ENCODE peak calls at places on chromosomes 13 and 19, in six cellular contexts. K is H9, U is IMR-90, Z is neuronal stem cell, P is trophoblast cell, G is mesenchymal stem cell. X is an unnamed sample.

GRCh38 chr19:8363803-8364771 is at the start of gene ANGPTL4:
- DNase-seq in K (peak), U (peak), Z (peak), P (peak), G (peak), X (peak)

GRCh38 chr13:81051873-81052272 is 710.9 kb upstream of the SPRY2 start:
- DNase-seq in K (no peak), U (no peak), Z (no peak), P (no peak), G (peak), X (peak)

GRCh38 chr13:63435668-63436275 is 2020.1 kb upstream of the PCDH20 start:
- DNase-seq in K (no peak), U (peak), Z (no peak), P (peak), G (peak), X (peak)

GRCh38 chr13:47679391-47679790 is 321.7 kb downstream of the SUCLA2 start:
- DNase-seq in K (no peak), U (peak), Z (no peak), P (peak), G (peak), X (no peak)

GRCh38 chr19:56637976-56638555 is 4.9 kb upstream of the SMIM17 start:
- DNase-seq in K (peak), U (peak), Z (peak), P (peak), G (peak), X (peak)

GRCh38 chr19:39082745-39083598 is 1.2 kb upstream of the ACP7 start:
- DNase-seq in K (no peak), U (no peak), Z (no peak), P (no peak), G (no peak), X (no peak)

GRCh38 chr13:68522184-68522583 is 1292.0 kb upstream of the PCDH9 start:
- DNase-seq in K (no peak), U (no peak), Z (no peak), P (no peak), G (no peak), X (no peak)

GRCh38 chr19:20078696-20079095 is 896 bp downstream of the ZNF90 start:
- DNase-seq in K (no peak), U (peak), Z (peak), P (no peak), G (peak), X (peak)

GRCh38 chr13:48178126-48178525 is 54.9 kb upstream of the ITM2B start:
- DNase-seq in K (no peak), U (no peak), Z (no peak), P (no peak), G (no peak), X (no peak)

GRCh38 chr13:28185256-28185655 is 46.9 kb downstream of the PAN3 start:
- DNase-seq in K (no peak), U (no peak), Z (no peak), P (no peak), G (no peak), X (no peak)

GRCh38 chr19:41415154-41415571 is 12.0 kb downstream of the B3GNT8 start:
- DNase-seq in K (no peak), U (no peak), Z (no peak), P (no peak), G (no peak), X (no peak)

GRCh38 chr19:49688531-49689132 is 762 bp upstream of the ADM5 start:
- DNase-seq in K (peak), U (no peak), Z (no peak), P (no peak), G (no peak), X (no peak)

GRCh38 chr13:23790591-23791170 is 98.5 kb downstream of the MIPEP start:
- DNase-seq in K (no peak), U (peak), Z (no peak), P (no peak), G (peak), X (peak)

GRCh38 chr19:18789883-18790565 is 1.1 kb downstream of the COMP start:
- DNase-seq in K (peak), U (no peak), Z (no peak), P (no peak), G (no peak), X (peak)

GRCh38 chr13:50026788-50027473 is 11.7 kb downstream of the KCNRG start:
- DNase-seq in K (no peak), U (no peak), Z (no peak), P (no peak), G (no peak), X (no peak)

GRCh38 chr13:43831088-43831487 is 44.3 kb upstream of the ENOX1 start:
- DNase-seq in K (no peak), U (peak), Z (no peak), P (peak), G (peak), X (no peak)

GRCh38 chr19:39130337-39131254 is 5.0 kb downstream of the PAK4 start:
- DNase-seq in K (no peak), U (no peak), Z (no peak), P (no peak), G (no peak), X (no peak)

GRCh38 chr19:56085571-56086275 is 35.4 kb downstream of the ZNF787 start:
- DNase-seq in K (no peak), U (peak), Z (no peak), P (no peak), G (no peak), X (no peak)

GRCh38 chr13:40528881-40529280 is 137.6 kb downstream of the FOXO1 start:
- DNase-seq in K (no peak), U (no peak), Z (no peak), P (no peak), G (peak), X (no peak)

GRCh38 chr13:98300956-98301641 is 124.0 kb upstream of the RNF113B start:
- DNase-seq in K (no peak), U (peak), Z (no peak), P (no peak), G (peak), X (no peak)

GRCh38 chr13:97853550-97853949 is 99.9 kb upstream of the IPO5 start:
- DNase-seq in K (no peak), U (peak), Z (no peak), P (no peak), G (no peak), X (no peak)

GRCh38 chr13:72104656-72105180 is 237.7 kb upstream of the DACH1 start:
- DNase-seq in K (no peak), U (no peak), Z (no peak), P (no peak), G (peak), X (no peak)

GRCh38 chr13:89687066-89687465 is 1660.4 kb upstream of the MIR17HG start:
- DNase-seq in K (no peak), U (no peak), Z (no peak), P (no peak), G (no peak), X (no peak)

GRCh38 chr13:106796280-106797047 is 228.5 kb upstream of the ARGLU1 start:
- DNase-seq in K (peak), U (no peak), Z (peak), P (peak), G (peak), X (peak)

GRCh38 chr13:49409008-49409407 is 34.9 kb downstream of the CAB39L start:
- DNase-seq in K (no peak), U (no peak), Z (no peak), P (no peak), G (no peak), X (no peak)

GRCh38 chr19:50415661-50416033 is 3.1 kb upstream of the SPIB start:
- DNase-seq in K (peak), U (no peak), Z (no peak), P (no peak), G (no peak), X (no peak)

GRCh38 chr13:24199016-24199415 is 38.5 kb downstream of the SPATA13 start:
- DNase-seq in K (no peak), U (no peak), Z (no peak), P (no peak), G (no peak), X (no peak)

GRCh38 chr13:99378985-99379734 is 72.0 kb upstream of the GPR183 start:
- DNase-seq in K (peak), U (peak), Z (no peak), P (no peak), G (no peak), X (peak)

GRCh38 chr19:6728346-6728745 is 7.9 kb upstream of the C3 start:
- DNase-seq in K (no peak), U (no peak), Z (no peak), P (no peak), G (no peak), X (no peak)
- H2BK5ac ChIP-seq in K (no peak), U (no peak), Z (no peak), P (no peak), G (no peak), X (no peak)

DNA sequence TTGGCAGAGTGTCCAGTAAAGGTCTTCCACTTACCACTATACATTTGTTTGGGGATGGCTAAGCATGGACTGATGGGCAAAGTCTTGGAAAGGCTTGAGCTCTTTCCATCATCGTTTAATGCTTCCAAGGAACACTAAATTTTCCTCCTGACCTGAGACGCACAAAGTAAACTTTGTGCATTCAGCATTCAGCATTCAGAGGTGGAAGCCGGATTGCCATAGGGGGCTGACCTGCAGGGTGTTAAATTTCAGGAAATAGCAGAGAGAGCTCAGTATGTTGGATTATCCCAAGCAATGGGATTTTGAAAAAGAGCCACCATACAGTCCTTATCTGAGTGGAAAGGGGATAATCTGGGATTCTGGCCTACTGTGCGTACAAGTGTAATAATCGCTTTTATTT is 14.0 kb downstream of the ZNF552 start:
- DNase-seq in K (no peak), U (no peak), Z (peak), P (no peak), G (no peak), X (peak)
- H2BK5ac ChIP-seq in K (no peak), U (no peak), Z (no peak), P (no peak), G (no peak), X (no peak)

GRCh38 chr13:76745246-76746200 is 140.7 kb downstream of the KCTD12 start:
- DNase-seq in K (no peak), U (no peak), Z (no peak), P (no peak), G (peak), X (no peak)
- H2BK5ac ChIP-seq in K (no peak), U (no peak), Z (no peak), P (no peak), G (no peak), X (no peak)

GRCh38 chr13:64675256-64675892 is 2554.8 kb downstream of the PCDH9 start:
- DNase-seq in K (no peak), U (peak), Z (no peak), P (peak), G (peak), X (peak)

DNA sequence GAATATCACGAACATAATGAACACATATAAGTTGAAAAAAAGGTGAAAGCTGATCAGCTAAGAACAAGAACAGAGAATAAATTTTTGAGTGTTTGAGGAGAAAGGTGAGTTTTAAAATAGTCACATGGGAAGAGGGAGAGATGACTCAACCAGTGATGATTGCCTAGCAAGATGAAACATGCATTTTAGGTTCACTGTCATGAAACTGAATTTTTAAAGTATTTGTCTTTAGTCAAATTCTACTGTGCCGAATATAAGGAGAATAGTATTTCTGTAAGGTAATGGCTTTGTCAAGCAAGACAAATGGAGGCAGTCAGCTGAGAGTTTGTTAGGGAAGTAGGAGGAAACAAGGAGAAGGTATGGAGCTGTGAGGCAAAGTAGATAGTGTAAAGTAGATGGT is 2557.4 kb downstream of the PCDH9 start:
- DNase-seq in K (no peak), U (peak), Z (no peak), P (no peak), G (no peak), X (no peak)
- H2BK5ac ChIP-seq in K (no peak), U (no peak), Z (no peak), P (no peak), G (no peak), X (no peak)

GRCh38 chr19:35066691-35067563 is 25.4 kb downstream of the HPN start:
- DNase-seq in K (peak), U (peak), Z (peak), P (peak), G (peak), X (peak)
- H2BK5ac ChIP-seq in K (no peak), U (no peak), Z (no peak), P (no peak), G (no peak), X (no peak)

GRCh38 chr19:1269478-1270167 is 491 bp downstream of the CIRBP start:
- DNase-seq in K (peak), U (peak), Z (no peak), P (peak), G (peak), X (peak)

GRCh38 chr19:1267441-1268391 is 1.4 kb upstream of the CIRBP start:
- DNase-seq in K (no peak), U (peak), Z (no peak), P (no peak), G (peak), X (no peak)

GRCh38 chr19:1268392-1269064 is 604 bp upstream of the CIRBP start:
- DNase-seq in K (no peak), U (no peak), Z (no peak), P (no peak), G (no peak), X (no peak)

GRCh38 chr19:1270168-1270853 is 1.2 kb downstream of the CIRBP start:
- DNase-seq in K (no peak), U (no peak), Z (no peak), P (no peak), G (no peak), X (no peak)

DNA sequence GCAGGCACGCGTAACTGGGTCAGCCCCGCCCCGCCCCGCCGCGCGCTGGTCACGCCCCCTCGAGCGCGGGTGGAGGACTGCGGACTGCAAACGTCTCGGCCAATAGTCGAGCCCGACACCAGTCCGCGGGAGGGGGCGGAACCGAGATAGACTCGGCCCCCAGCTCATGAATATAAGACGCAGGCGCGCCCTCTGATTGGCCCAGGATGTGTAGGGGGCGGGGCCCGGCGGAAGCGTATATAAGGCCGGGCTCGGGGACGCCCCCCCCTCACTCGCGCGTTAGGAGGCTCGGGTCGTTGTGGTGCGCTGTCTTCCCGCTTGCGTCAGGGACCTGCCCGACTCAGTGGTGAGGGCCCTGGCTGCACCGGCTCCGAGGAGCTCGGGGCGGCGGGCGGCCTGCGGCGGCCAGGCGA is at the start of gene CIRBP:
- DNase-seq in K (peak), U (peak), Z (peak), P (peak), G (peak), X (peak)
- H2BK5ac ChIP-seq in K (peak), U (peak), Z (peak), P (peak), G (peak), X (peak)

GRCh38 chr13:42492372-42492920 is 81.5 kb upstream of the TNFSF11 start:
- DNase-seq in K (no peak), U (no peak), Z (no peak), P (peak), G (no peak), X (no peak)

GRCh38 chr13:42487221-42487620 is 86.7 kb upstream of the TNFSF11 start:
- DNase-seq in K (no peak), U (peak), Z (no peak), P (no peak), G (no peak), X (no peak)

GRCh38 chr13:42494157-42494556 is 79.8 kb upstream of the TNFSF11 start:
- DNase-seq in K (no peak), U (no peak), Z (no peak), P (no peak), G (peak), X (no peak)

GRCh38 chr13:42486711-42487198 is 87.2 kb upstream of the TNFSF11 start:
- DNase-seq in K (no peak), U (peak), Z (no peak), P (peak), G (peak), X (no peak)

DNA sequence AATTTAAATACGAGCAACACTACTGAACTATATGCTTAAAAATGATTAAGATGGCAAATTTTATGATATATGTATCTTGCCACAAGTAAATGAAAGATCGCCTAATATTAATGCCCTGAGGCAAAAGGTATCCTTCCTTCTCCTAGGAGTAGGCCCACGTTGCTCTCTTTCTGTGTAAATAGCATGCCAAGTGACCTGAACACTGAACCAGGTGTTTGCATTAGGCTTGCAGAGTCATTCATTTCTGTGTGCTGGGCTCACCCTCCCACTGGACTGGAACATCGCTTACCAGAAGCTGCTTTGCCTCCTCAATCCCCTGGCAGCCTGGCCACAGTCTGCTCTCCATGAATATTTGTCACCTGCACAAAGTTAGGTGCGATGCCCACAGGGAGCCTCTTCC is 83.3 kb upstream of the TNFSF11 start:
- DNase-seq in K (no peak), U (no peak), Z (no peak), P (no peak), G (no peak), X (no peak)
- H2BK5ac ChIP-seq in K (no peak), U (no peak), Z (no peak), P (no peak), G (no peak), X (no peak)

GRCh38 chr13:112955271-112955937 is 13.6 kb upstream of the MCF2L start:
- DNase-seq in K (no peak), U (no peak), Z (no peak), P (no peak), G (no peak), X (no peak)
- H2BK5ac ChIP-seq in K (no peak), U (no peak), Z (no peak), P (no peak), G (no peak), X (no peak)